ENCODE peak calls at places on chromosomes 5 and 9, in five cellular contexts. F, P, E, H and A are unnamed samples.

GRCh38 chr9:109794361-109795012 is 14.5 kb downstream of the PALM2AKAP2 start:
- DNase-seq in F (no peak), P (peak), E (peak), H (peak), A (no peak)

GRCh38 chr9:27157086-27157485 is 48.1 kb downstream of the TEK start:
- DNase-seq in F (no peak), P (no peak), E (no peak), H (no peak), A (no peak)

GRCh38 chr5:54589786-54590185 is 72.2 kb downstream of the SNX18 start:
- DNase-seq in F (no peak), P (no peak), E (no peak), H (no peak), A (no peak)

GRCh38 chr9:125931211-125931610 is 184.0 kb downstream of the PBX3 start:
- DNase-seq in F (no peak), P (no peak), E (no peak), H (no peak), A (no peak)

GRCh38 chr5:92332039-92332438 is 948.9 kb upstream of the ARRDC3 start:
- DNase-seq in F (no peak), P (peak), E (no peak), H (no peak), A (no peak)

GRCh38 chr5:172407861-172408260 is 46.5 kb downstream of the SH3PXD2B start:
- DNase-seq in F (no peak), P (peak), E (no peak), H (no peak), A (no peak)

GRCh38 chr5:125536582-125536981 is 790.1 kb upstream of the ZNF608 start:
- DNase-seq in F (no peak), P (peak), E (no peak), H (no peak), A (no peak)

GRCh38 chr5:43802119-43802518 is 199.1 kb downstream of the NNT start:
- DNase-seq in F (no peak), P (peak), E (no peak), H (no peak), A (no peak)

GRCh38 chr5:154301726-154302125 is 111.2 kb downstream of the GALNT10 start:
- DNase-seq in F (no peak), P (no peak), E (no peak), H (no peak), A (no peak)

GRCh38 chr5:134003957-134004625 is 684 bp downstream of the VDAC1 start:
- DNase-seq in F (no peak), P (peak), E (peak), H (peak), A (peak)

GRCh38 chr9:29394855-29395254 is 1821.6 kb upstream of the C9orf72 start:
- DNase-seq in F (no peak), P (no peak), E (no peak), H (no peak), A (no peak)

GRCh38 chr9:86792136-86792535 is 155.2 kb downstream of the GAS1 start:
- DNase-seq in F (no peak), P (peak), E (no peak), H (no peak), A (no peak)

GRCh38 chr9:89138463-89139390 is 39.9 kb downstream of the SHC3 start:
- DNase-seq in F (no peak), P (peak), E (no peak), H (no peak), A (no peak)

GRCh38 chr9:15837079-15837679 is 284.3 kb downstream of the CCDC171 start:
- DNase-seq in F (no peak), P (peak), E (no peak), H (no peak), A (no peak)

GRCh38 chr9:136367296-136368145 is 4.0 kb upstream of the DNLZ start:
- DNase-seq in F (no peak), P (no peak), E (no peak), H (no peak), A (no peak)

GRCh38 chr5:151047814-151048425 is 27.5 kb downstream of the GPX3 start:
- DNase-seq in F (no peak), P (no peak), E (no peak), H (no peak), A (no peak)

GRCh38 chr5:160460377-160461049 is 38.9 kb downstream of the PTTG1 start:
- DNase-seq in F (no peak), P (no peak), E (no peak), H (no peak), A (no peak)

GRCh38 chr9:97510797-97511761 is 9.6 kb downstream of the TMOD1 start:
- DNase-seq in F (no peak), P (peak), E (no peak), H (no peak), A (peak)

GRCh38 chr5:14144586-14145355 is 1.6 kb downstream of the TRIO start:
- DNase-seq in F (no peak), P (peak), E (peak), H (peak), A (peak)

GRCh38 chr5:65828507-65828906 is 97.9 kb upstream of the ERBIN start:
- DNase-seq in F (no peak), P (peak), E (no peak), H (no peak), A (no peak)

GRCh38 chr9:18520395-18520794 is 46.4 kb downstream of the ADAMTSL1 start:
- DNase-seq in F (no peak), P (no peak), E (no peak), H (no peak), A (no peak)

GRCh38 chr9:21761309-21761901 is 41.0 kb upstream of the MTAP start:
- DNase-seq in F (no peak), P (no peak), E (no peak), H (no peak), A (no peak)

GRCh38 chr5:102795546-102795945 is 40.4 kb downstream of the PAM start:
- DNase-seq in F (no peak), P (no peak), E (no peak), H (no peak), A (no peak)

GRCh38 chr5:19235101-19235584 is 752.9 kb downstream of the CDH18 start:
- DNase-seq in F (no peak), P (no peak), E (no peak), H (no peak), A (no peak)

GRCh38 chr5:57298985-57299491 is 125.2 kb downstream of the GPBP1 start:
- DNase-seq in F (no peak), P (peak), E (no peak), H (no peak), A (peak)
- TF ChIP-seq CTCF in F (no peak), P (peak), E (peak), H (peak), A (peak)

GRCh38 chr9:7238244-7238637 is 480.5 kb downstream of the KDM4C start:
- DNase-seq in F (no peak), P (no peak), E (no peak), H (no peak), A (no peak)

GRCh38 chr9:7241694-7242093 is 483.9 kb downstream of the KDM4C start:
- DNase-seq in F (no peak), P (no peak), E (no peak), H (no peak), A (no peak)

GRCh38 chr9:7239708-7240107 is 481.9 kb downstream of the KDM4C start:
- DNase-seq in F (no peak), P (no peak), E (no peak), H (no peak), A (no peak)

GRCh38 chr9:7242126-7242525 is 484.4 kb downstream of the KDM4C start:
- DNase-seq in F (no peak), P (no peak), E (no peak), H (no peak), A (no peak)

GRCh38 chr9:7240569-7241311 is 483.0 kb downstream of the KDM4C start:
- DNase-seq in F (no peak), P (no peak), E (no peak), H (no peak), A (no peak)
- H3K27ac ChIP-seq in F (peak), P (no peak), E (no peak), H (no peak), A (no peak)

GRCh38 chr9:135015986-135016640 is 71.4 kb upstream of the OLFM1 start:
- DNase-seq in F (no peak), P (no peak), E (no peak), H (no peak), A (no peak)
- TF ChIP-seq CTCF in F (no peak), P (no peak), E (no peak), H (no peak), A (no peak)

GRCh38 chr9:120942186-120943001 is 15.8 kb upstream of the TRAF1 start:
- DNase-seq in F (no peak), P (no peak), E (peak), H (no peak), A (no peak)
- H3K27ac ChIP-seq in F (no peak), P (peak), E (peak), H (no peak), A (peak)

GRCh38 chr9:83327323-83327722 is 210.9 kb downstream of the FRMD3 start:
- DNase-seq in F (no peak), P (no peak), E (no peak), H (no peak), A (no peak)

GRCh38 chr9:83334320-83334719 is 203.9 kb downstream of the FRMD3 start:
- DNase-seq in F (no peak), P (peak), E (peak), H (peak), A (peak)

GRCh38 chr9:83327750-83328622 is 210.2 kb downstream of the FRMD3 start:
- DNase-seq in F (no peak), P (no peak), E (no peak), H (no peak), A (no peak)

DNA sequence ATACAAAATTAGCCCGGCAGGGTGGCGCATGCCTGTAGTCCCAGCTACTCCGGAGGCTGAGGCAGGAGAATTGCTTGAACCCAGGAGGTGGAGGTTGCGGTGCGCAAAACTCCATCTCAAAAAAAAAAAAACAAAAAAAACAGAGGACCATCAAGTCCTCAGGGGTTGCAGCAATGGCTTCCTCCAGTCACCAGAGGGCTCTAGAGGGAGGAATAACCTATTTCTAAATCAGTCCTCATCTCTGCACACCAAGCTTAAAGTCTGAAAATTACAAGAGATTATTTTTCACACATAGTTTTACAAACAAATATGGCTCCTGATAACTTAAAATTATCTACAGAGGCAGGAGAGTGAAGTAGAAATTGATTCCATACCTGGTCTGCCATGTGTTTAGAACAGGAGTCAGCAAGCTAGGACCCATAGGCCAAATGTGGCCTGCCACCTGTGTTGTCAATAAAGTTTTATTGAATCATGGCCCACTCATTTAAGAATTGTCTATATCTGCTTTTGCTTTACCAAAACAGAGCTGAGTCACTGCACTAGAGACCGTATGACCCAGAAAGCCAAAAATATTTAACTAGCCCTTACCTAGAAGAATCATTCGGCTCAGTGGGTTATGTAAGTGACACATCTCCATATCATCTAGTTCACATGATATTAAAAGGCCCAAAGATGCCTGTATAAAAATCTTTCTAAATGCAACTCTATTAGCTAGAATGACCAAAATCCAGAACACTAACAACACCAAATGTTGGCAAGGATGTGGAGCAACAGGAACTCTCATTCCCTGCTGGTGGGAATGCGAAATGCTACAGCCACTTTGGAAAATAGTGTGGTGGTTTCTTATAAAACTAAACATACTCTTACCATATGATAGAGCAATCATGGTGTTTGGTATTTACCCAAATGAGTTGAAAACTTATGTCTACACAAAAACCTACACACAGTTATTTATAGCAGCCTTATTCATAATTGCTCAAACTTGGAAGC is 207.7 kb downstream of the FRMD3 start:
- DNase-seq in F (no peak), P (no peak), E (no peak), H (no peak), A (no peak)
- TF ChIP-seq CTCF in F (no peak), P (no peak), E (no peak), H (no peak), A (no peak)

GRCh38 chr9:101486693-101487442 is 46.8 kb upstream of the RNF20 start:
- DNase-seq in F (peak), P (peak), E (no peak), H (peak), A (no peak)

GRCh38 chr9:101484046-101484445 is 48.5 kb upstream of the ALDOB start:
- DNase-seq in F (no peak), P (no peak), E (no peak), H (no peak), A (no peak)

GRCh38 chr9:101481296-101481695 is 45.7 kb upstream of the ALDOB start:
- DNase-seq in F (no peak), P (no peak), E (no peak), H (no peak), A (no peak)

GRCh38 chr9:101487443-101487855 is 46.2 kb upstream of the RNF20 start:
- DNase-seq in F (no peak), P (no peak), E (no peak), H (no peak), A (no peak)

GRCh38 chr9:101485873-101486692 is 47.6 kb upstream of the RNF20 start:
- DNase-seq in F (peak), P (peak), E (no peak), H (peak), A (no peak)
- H3K27ac ChIP-seq in F (no peak), P (peak), E (peak), H (peak), A (peak)

GRCh38 chr5:110590187-110590586 is 136.3 kb downstream of the TMEM232 start:
- DNase-seq in F (no peak), P (peak), E (no peak), H (no peak), A (no peak)
- TF ChIP-seq CTCF in F (no peak), P (peak), E (no peak), H (peak), A (no peak)

DNA sequence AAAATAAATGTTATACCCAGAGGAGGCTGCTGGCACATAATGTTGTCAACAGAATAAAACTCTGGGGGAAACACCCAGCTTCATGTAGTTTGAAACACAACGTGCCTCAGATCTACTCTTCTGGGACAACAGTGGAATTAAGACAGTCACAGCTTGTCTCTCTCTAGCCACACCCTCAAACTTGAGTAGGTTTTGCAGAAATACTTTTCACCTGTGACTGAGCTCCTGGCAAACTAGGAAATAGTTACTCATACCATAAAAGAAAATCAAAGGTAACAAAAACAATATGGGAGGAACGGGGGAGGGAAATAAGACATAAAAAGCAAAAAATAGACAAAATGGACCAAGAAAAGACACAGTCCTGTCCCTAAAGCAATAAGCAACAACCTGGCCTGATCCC is 14.4 kb downstream of the ELAVL2 start:
- DNase-seq in F (no peak), P (no peak), E (no peak), H (no peak), A (no peak)
- H3K27ac ChIP-seq in F (no peak), P (no peak), E (no peak), H (no peak), A (no peak)

GRCh38 chr5:168910874-168911273 is 331.7 kb upstream of the PANK3 start:
- DNase-seq in F (no peak), P (no peak), E (no peak), H (no peak), A (no peak)
- TF ChIP-seq CTCF in F (no peak), P (no peak), E (no peak), H (no peak), A (no peak)

DNA sequence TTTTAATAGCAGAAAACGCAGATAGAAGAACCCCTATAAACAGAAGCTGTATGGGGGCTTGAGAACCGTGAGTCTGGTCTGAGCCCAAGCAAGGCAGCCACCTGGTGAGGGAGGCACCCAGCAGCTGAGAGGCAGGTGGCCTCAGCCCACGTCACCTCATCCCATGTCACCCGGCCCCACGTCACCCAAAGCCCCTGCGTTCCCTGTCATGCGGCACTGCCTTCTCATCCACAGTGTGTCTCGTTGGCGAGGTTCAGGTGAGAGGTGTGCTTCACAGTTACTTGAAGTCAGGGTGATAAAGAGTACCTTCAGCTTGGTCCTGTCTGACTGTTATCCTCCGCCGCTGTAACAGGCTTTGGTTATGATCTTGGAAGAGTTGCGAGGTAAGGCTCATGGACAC is 80.6 kb upstream of the IRX4 start:
- DNase-seq in F (no peak), P (no peak), E (no peak), H (no peak), A (peak)
- H3K27ac ChIP-seq in F (no peak), P (no peak), E (no peak), H (no peak), A (no peak)